ENCODE peak calls at places on chromosomes 1 and 21, in eight cellular contexts. Z is foreskin fibroblast, A is dermis microvascular lymphatic vessel endothelial cell, I is T-cell, E is HT-29, R is K562, P is colonic mucosa, L is coronary artery. F is an unnamed sample.

GRCh38 chr1:27990920-27991537 is 31.3 kb downstream of the XKR8 start:
- DNase-seq in R (no peak), I (no peak), A (no peak), E (no peak), Z (no peak), L (no peak), P (no peak), F (no peak)

GRCh38 chr1:86436041-86436440 is 12.1 kb downstream of the CLCA2 start:
- DNase-seq in R (no peak), Z (no peak), I (no peak), P (no peak), L (no peak), E (no peak), A (no peak), F (no peak)

GRCh38 chr1:167059045-167059728 is 31.0 kb downstream of the GPA33 start:
- DNase-seq in A (no peak), R (peak; percentile 85), L (no peak), P (peak; percentile 78), E (peak; percentile 87), Z (peak; percentile 34), I (peak; percentile 60), F (peak; percentile 57)

GRCh38 chr1:180926164-180926981 is 13.7 kb downstream of the KIAA1614 start:
- DNase-seq in Z (no peak), R (peak; percentile 73), L (no peak), I (no peak), E (no peak), A (no peak), P (peak; percentile 41), F (no peak)

GRCh38 chr1:17858027-17858426 is 102.9 kb downstream of the ACTL8 start:
- DNase-seq in R (no peak), P (no peak), I (no peak), A (no peak), Z (no peak), E (no peak), L (no peak), F (no peak)

GRCh38 chr1:182080955-182081582 is 19.6 kb upstream of the ZNF648 start:
- DNase-seq in Z (peak; percentile 20), L (no peak), P (no peak), A (no peak), I (no peak), R (peak; percentile 58), E (peak; percentile 72), F (peak; percentile 34)

GRCh38 chr1:62185677-62186076 is 9.0 kb upstream of the L1TD1 start:
- DNase-seq in P (no peak), L (no peak), I (no peak), E (no peak), Z (no peak), R (no peak), A (no peak), F (no peak)

GRCh38 chr1:150973826-150974579 is 632 bp downstream of the CERS2 start:
- DNase-seq in R (peak; percentile 40), E (peak; percentile 57), Z (no peak), A (peak; percentile 12), L (no peak), P (peak; percentile 55), I (peak; percentile 7), F (no peak)

GRCh38 chr1:156547434-156547833 is 24.9 kb downstream of the IQGAP3 start:
- DNase-seq in P (no peak), L (no peak), R (no peak), A (no peak), Z (no peak), E (no peak), I (no peak), F (no peak)

GRCh38 chr1:15994590-15995351 is 9.3 kb upstream of the SRARP start:
- DNase-seq in Z (peak; percentile 55), L (no peak), R (peak; percentile 77), E (peak; percentile 64), I (no peak), P (peak; percentile 62), A (peak; percentile 64), F (peak; percentile 73)

GRCh38 chr1:7572654-7573152 is 198.4 kb upstream of the VAMP3 start:
- DNase-seq in I (no peak), E (no peak), R (peak; percentile 44), Z (no peak), L (no peak), A (no peak), P (peak; percentile 81), F (no peak)

GRCh38 chr21:38912355-38912619 is 106.6 kb downstream of the ETS2 start:
- DNase-seq in R (no peak), A (no peak), Z (no peak), P (peak; percentile 17), I (no peak), E (no peak), L (no peak), F (no peak)

GRCh38 chr1:91804546-91805023 is 81.4 kb downstream of the TGFBR3 start:
- DNase-seq in L (no peak), E (no peak), R (peak; percentile 91), A (no peak), P (no peak), Z (no peak), I (peak; percentile 81), F (no peak)

GRCh38 chr1:145845514-145846161 is at the start of gene NUDT17:
- DNase-seq in R (peak; percentile 88), P (peak; percentile 80), E (peak; percentile 85), I (peak; percentile 76), L (peak; percentile 87), Z (peak; percentile 74), A (peak; percentile 45), F (peak; percentile 83)

GRCh38 chr1:177384461-177384860 is 213.7 kb downstream of the BRINP2 start:
- DNase-seq in A (no peak), I (no peak), L (no peak), E (no peak), P (no peak), R (no peak), Z (peak; percentile 29), F (no peak)

GRCh38 chr1:115041654-115042053 is 12.0 kb downstream of the TSHB start:
- DNase-seq in A (no peak), I (no peak), P (no peak), E (peak; percentile 57), R (no peak), Z (no peak), L (no peak), F (peak; percentile 17)

F was measured in HuH-7.